ENCODE peak calls at places on chromosomes 13 and 19, in nine cellular contexts. One of them, this sample, is unnamed.

GRCh38 chr13:42028113-42028799 is 20.2 kb upstream of the DGKH start:
- DNase-seq in HL-60: no peak
- DNase-seq in T-helper 17 cell: no peak
- DNase-seq in GM12865: no peak
- DNase-seq in germinal center: no peak
- DNase-seq in stimulated activated CD4-positive, alpha-beta T cell treated with anti-CD3 and anti-CD28 coated beads, Interleukin-1b, Interleukin-23, amount 100 ng/mL, for 24 hours: no peak
- DNase-seq in amygdala: no peak
- DNase-seq in stimulated activated CD8-positive, alpha-beta memory T cell treated with anti-CD3 and anti-CD28 coated beads, Interleukin-4, amount 100 ng/mL, for 4 hours: no peak
- DNase-seq in pancreas: no peak
- DNase-seq in this sample: no peak

GRCh38 chr13:106153041-106153440 is 382.4 kb downstream of the EFNB2 start:
- DNase-seq in pancreas: no peak
- DNase-seq in germinal center: no peak
- DNase-seq in HL-60: no peak
- DNase-seq in GM12865: no peak
- DNase-seq in T-helper 17 cell: no peak
- DNase-seq in stimulated activated CD8-positive, alpha-beta memory T cell treated with anti-CD3 and anti-CD28 coated beads, Interleukin-4, amount 100 ng/mL, for 4 hours: no peak
- DNase-seq in amygdala: no peak
- DNase-seq in stimulated activated CD4-positive, alpha-beta T cell treated with anti-CD3 and anti-CD28 coated beads, Interleukin-1b, Interleukin-23, amount 100 ng/mL, for 24 hours: no peak
- DNase-seq in this sample: no peak

GRCh38 chr19:3269972-3270667 is 45.7 kb downstream of the CELF5 start:
- DNase-seq in HL-60: no peak
- DNase-seq in stimulated activated CD8-positive, alpha-beta memory T cell treated with anti-CD3 and anti-CD28 coated beads, Interleukin-4, amount 100 ng/mL, for 4 hours: no peak
- DNase-seq in GM12865: no peak
- DNase-seq in amygdala: no peak
- DNase-seq in stimulated activated CD4-positive, alpha-beta T cell treated with anti-CD3 and anti-CD28 coated beads, Interleukin-1b, Interleukin-23, amount 100 ng/mL, for 24 hours: no peak
- DNase-seq in T-helper 17 cell: no peak
- DNase-seq in pancreas: no peak
- DNase-seq in germinal center: no peak
- DNase-seq in this sample: no peak

GRCh38 chr13:110136660-110137585 is 170.0 kb downstream of the COL4A1 start:
- DNase-seq in T-helper 17 cell: no peak
- DNase-seq in amygdala: peak; percentile 26
- DNase-seq in stimulated activated CD8-positive, alpha-beta memory T cell treated with anti-CD3 and anti-CD28 coated beads, Interleukin-4, amount 100 ng/mL, for 4 hours: no peak
- DNase-seq in GM12865: peak; percentile 44
- DNase-seq in germinal center: no peak
- DNase-seq in pancreas: no peak
- DNase-seq in stimulated activated CD4-positive, alpha-beta T cell treated with anti-CD3 and anti-CD28 coated beads, Interleukin-1b, Interleukin-23, amount 100 ng/mL, for 24 hours: no peak
- DNase-seq in HL-60: no peak
- DNase-seq in this sample: no peak

GRCh38 chr19:55297267-55297666 is 13.5 kb downstream of the BRSK1 start:
- DNase-seq in stimulated activated CD4-positive, alpha-beta T cell treated with anti-CD3 and anti-CD28 coated beads, Interleukin-1b, Interleukin-23, amount 100 ng/mL, for 24 hours: no peak
- DNase-seq in T-helper 17 cell: no peak
- DNase-seq in amygdala: no peak
- DNase-seq in stimulated activated CD8-positive, alpha-beta memory T cell treated with anti-CD3 and anti-CD28 coated beads, Interleukin-4, amount 100 ng/mL, for 4 hours: no peak
- DNase-seq in pancreas: no peak
- DNase-seq in GM12865: no peak
- DNase-seq in HL-60: peak; percentile 24
- DNase-seq in germinal center: no peak
- DNase-seq in this sample: no peak

GRCh38 chr13:65530688-65531087 is 1699.4 kb downstream of the PCDH9 start:
- DNase-seq in HL-60: no peak
- DNase-seq in stimulated activated CD8-positive, alpha-beta memory T cell treated with anti-CD3 and anti-CD28 coated beads, Interleukin-4, amount 100 ng/mL, for 4 hours: no peak
- DNase-seq in stimulated activated CD4-positive, alpha-beta T cell treated with anti-CD3 and anti-CD28 coated beads, Interleukin-1b, Interleukin-23, amount 100 ng/mL, for 24 hours: no peak
- DNase-seq in amygdala: no peak
- DNase-seq in GM12865: no peak
- DNase-seq in pancreas: no peak
- DNase-seq in germinal center: no peak
- DNase-seq in T-helper 17 cell: no peak
- DNase-seq in this sample: no peak

GRCh38 chr19:604355-604754 is 14.7 kb downstream of the HCN2 start:
- DNase-seq in GM12865: peak; percentile 65
- DNase-seq in germinal center: peak; percentile 56
- DNase-seq in T-helper 17 cell: no peak
- DNase-seq in amygdala: no peak
- DNase-seq in stimulated activated CD8-positive, alpha-beta memory T cell treated with anti-CD3 and anti-CD28 coated beads, Interleukin-4, amount 100 ng/mL, for 4 hours: no peak
- DNase-seq in pancreas: no peak
- DNase-seq in stimulated activated CD4-positive, alpha-beta T cell treated with anti-CD3 and anti-CD28 coated beads, Interleukin-1b, Interleukin-23, amount 100 ng/mL, for 24 hours: no peak
- DNase-seq in HL-60: peak; percentile 18
- DNase-seq in this sample: no peak

GRCh38 chr13:98214008-98214643 is 37.1 kb upstream of the RNF113B start:
- DNase-seq in stimulated activated CD8-positive, alpha-beta memory T cell treated with anti-CD3 and anti-CD28 coated beads, Interleukin-4, amount 100 ng/mL, for 4 hours: no peak
- DNase-seq in germinal center: no peak
- DNase-seq in T-helper 17 cell: no peak
- DNase-seq in HL-60: no peak
- DNase-seq in GM12865: no peak
- DNase-seq in stimulated activated CD4-positive, alpha-beta T cell treated with anti-CD3 and anti-CD28 coated beads, Interleukin-1b, Interleukin-23, amount 100 ng/mL, for 24 hours: no peak
- DNase-seq in amygdala: no peak
- DNase-seq in pancreas: peak; percentile 20
- DNase-seq in this sample: no peak

GRCh38 chr13:98060282-98060681 is 82.6 kb upstream of the FARP1 start:
- DNase-seq in amygdala: no peak
- DNase-seq in GM12865: no peak
- DNase-seq in germinal center: no peak
- DNase-seq in stimulated activated CD8-positive, alpha-beta memory T cell treated with anti-CD3 and anti-CD28 coated beads, Interleukin-4, amount 100 ng/mL, for 4 hours: no peak
- DNase-seq in T-helper 17 cell: no peak
- DNase-seq in stimulated activated CD4-positive, alpha-beta T cell treated with anti-CD3 and anti-CD28 coated beads, Interleukin-1b, Interleukin-23, amount 100 ng/mL, for 24 hours: no peak
- DNase-seq in HL-60: no peak
- DNase-seq in pancreas: no peak
- DNase-seq in this sample: no peak

GRCh38 chr13:31208554-31209122 is 8.9 kb downstream of the B3GLCT start:
- DNase-seq in amygdala: no peak
- DNase-seq in GM12865: no peak
- DNase-seq in stimulated activated CD4-positive, alpha-beta T cell treated with anti-CD3 and anti-CD28 coated beads, Interleukin-1b, Interleukin-23, amount 100 ng/mL, for 24 hours: no peak
- DNase-seq in HL-60: no peak
- DNase-seq in germinal center: no peak
- DNase-seq in stimulated activated CD8-positive, alpha-beta memory T cell treated with anti-CD3 and anti-CD28 coated beads, Interleukin-4, amount 100 ng/mL, for 4 hours: no peak
- DNase-seq in T-helper 17 cell: no peak
- DNase-seq in pancreas: no peak
- DNase-seq in this sample: no peak

GRCh38 chr13:65585346-65585745 is 1644.8 kb downstream of the PCDH9 start:
- DNase-seq in T-helper 17 cell: no peak
- DNase-seq in HL-60: no peak
- DNase-seq in stimulated activated CD8-positive, alpha-beta memory T cell treated with anti-CD3 and anti-CD28 coated beads, Interleukin-4, amount 100 ng/mL, for 4 hours: no peak
- DNase-seq in amygdala: no peak
- DNase-seq in stimulated activated CD4-positive, alpha-beta T cell treated with anti-CD3 and anti-CD28 coated beads, Interleukin-1b, Interleukin-23, amount 100 ng/mL, for 24 hours: no peak
- DNase-seq in germinal center: no peak
- DNase-seq in GM12865: no peak
- DNase-seq in pancreas: no peak
- DNase-seq in this sample: no peak

GRCh38 chr13:50842246-50842645 is 1.2 kb downstream of the DLEU7 start:
- DNase-seq in amygdala: no peak
- DNase-seq in stimulated activated CD8-positive, alpha-beta memory T cell treated with anti-CD3 and anti-CD28 coated beads, Interleukin-4, amount 100 ng/mL, for 4 hours: no peak
- DNase-seq in stimulated activated CD4-positive, alpha-beta T cell treated with anti-CD3 and anti-CD28 coated beads, Interleukin-1b, Interleukin-23, amount 100 ng/mL, for 24 hours: no peak
- DNase-seq in pancreas: no peak
- DNase-seq in HL-60: no peak
- DNase-seq in GM12865: no peak
- DNase-seq in germinal center: no peak
- DNase-seq in T-helper 17 cell: no peak
- DNase-seq in this sample: no peak

GRCh38 chr13:50198508-50198907 is 183.3 kb downstream of the KCNRG start:
- DNase-seq in HL-60: peak; percentile 80
- DNase-seq in stimulated activated CD8-positive, alpha-beta memory T cell treated with anti-CD3 and anti-CD28 coated beads, Interleukin-4, amount 100 ng/mL, for 4 hours: no peak
- DNase-seq in amygdala: no peak
- DNase-seq in pancreas: no peak
- DNase-seq in germinal center: no peak
- DNase-seq in stimulated activated CD4-positive, alpha-beta T cell treated with anti-CD3 and anti-CD28 coated beads, Interleukin-1b, Interleukin-23, amount 100 ng/mL, for 24 hours: no peak
- DNase-seq in GM12865: no peak
- DNase-seq in T-helper 17 cell: no peak
- DNase-seq in this sample: no peak

GRCh38 chr13:113140677-113141590 is 17.5 kb upstream of the PROZ start:
- DNase-seq in pancreas: no peak
- DNase-seq in HL-60: no peak
- DNase-seq in amygdala: no peak
- DNase-seq in germinal center: no peak
- DNase-seq in T-helper 17 cell: no peak
- DNase-seq in stimulated activated CD8-positive, alpha-beta memory T cell treated with anti-CD3 and anti-CD28 coated beads, Interleukin-4, amount 100 ng/mL, for 4 hours: no peak
- DNase-seq in GM12865: no peak
- DNase-seq in stimulated activated CD4-positive, alpha-beta T cell treated with anti-CD3 and anti-CD28 coated beads, Interleukin-1b, Interleukin-23, amount 100 ng/mL, for 24 hours: no peak
- DNase-seq in this sample: no peak

GRCh38 chr13:111897178-111897845 is 169.6 kb upstream of the SOX1 start:
- DNase-seq in germinal center: no peak
- DNase-seq in T-helper 17 cell: no peak
- DNase-seq in pancreas: no peak
- DNase-seq in amygdala: no peak
- DNase-seq in GM12865: no peak
- DNase-seq in stimulated activated CD8-positive, alpha-beta memory T cell treated with anti-CD3 and anti-CD28 coated beads, Interleukin-4, amount 100 ng/mL, for 4 hours: no peak
- DNase-seq in HL-60: no peak
- DNase-seq in stimulated activated CD4-positive, alpha-beta T cell treated with anti-CD3 and anti-CD28 coated beads, Interleukin-1b, Interleukin-23, amount 100 ng/mL, for 24 hours: no peak
- DNase-seq in this sample: no peak

GRCh38 chr19:55362174-55362989 is 678 bp downstream of the GARIN5B start:
- DNase-seq in germinal center: no peak
- DNase-seq in T-helper 17 cell: no peak
- DNase-seq in GM12865: no peak
- DNase-seq in stimulated activated CD8-positive, alpha-beta memory T cell treated with anti-CD3 and anti-CD28 coated beads, Interleukin-4, amount 100 ng/mL, for 4 hours: no peak
- DNase-seq in amygdala: no peak
- DNase-seq in HL-60: no peak
- DNase-seq in stimulated activated CD4-positive, alpha-beta T cell treated with anti-CD3 and anti-CD28 coated beads, Interleukin-1b, Interleukin-23, amount 100 ng/mL, for 24 hours: no peak
- DNase-seq in pancreas: no peak
- DNase-seq in this sample: no peak

GRCh38 chr19:43699506-43700367 is 16.1 kb upstream of the IRGC start:
- DNase-seq in stimulated activated CD4-positive, alpha-beta T cell treated with anti-CD3 and anti-CD28 coated beads, Interleukin-1b, Interleukin-23, amount 100 ng/mL, for 24 hours: no peak
- DNase-seq in pancreas: no peak
- DNase-seq in GM12865: no peak
- DNase-seq in amygdala: no peak
- DNase-seq in HL-60: no peak
- DNase-seq in stimulated activated CD8-positive, alpha-beta memory T cell treated with anti-CD3 and anti-CD28 coated beads, Interleukin-4, amount 100 ng/mL, for 4 hours: no peak
- DNase-seq in germinal center: no peak
- DNase-seq in T-helper 17 cell: no peak
- DNase-seq in this sample: no peak

GRCh38 chr19:45161715-45162463 is 1.1 kb upstream of the NKPD1 start:
- DNase-seq in stimulated activated CD4-positive, alpha-beta T cell treated with anti-CD3 and anti-CD28 coated beads, Interleukin-1b, Interleukin-23, amount 100 ng/mL, for 24 hours: no peak
- DNase-seq in stimulated activated CD8-positive, alpha-beta memory T cell treated with anti-CD3 and anti-CD28 coated beads, Interleukin-4, amount 100 ng/mL, for 4 hours: no peak
- DNase-seq in amygdala: no peak
- DNase-seq in pancreas: no peak
- DNase-seq in germinal center: no peak
- DNase-seq in T-helper 17 cell: no peak
- DNase-seq in GM12865: no peak
- DNase-seq in HL-60: no peak
- DNase-seq in this sample: no peak

GRCh38 chr13:100244431-100244830 is 155.5 kb downstream of the PCCA start:
- DNase-seq in pancreas: no peak
- DNase-seq in stimulated activated CD8-positive, alpha-beta memory T cell treated with anti-CD3 and anti-CD28 coated beads, Interleukin-4, amount 100 ng/mL, for 4 hours: no peak
- DNase-seq in stimulated activated CD4-positive, alpha-beta T cell treated with anti-CD3 and anti-CD28 coated beads, Interleukin-1b, Interleukin-23, amount 100 ng/mL, for 24 hours: no peak
- DNase-seq in germinal center: no peak
- DNase-seq in amygdala: no peak
- DNase-seq in HL-60: no peak
- DNase-seq in GM12865: no peak
- DNase-seq in T-helper 17 cell: no peak
- DNase-seq in this sample: no peak

This sample was measured in activated CD8-positive, alpha-beta memory T cell treated with anti-CD3 and anti-CD28 coated beads for 4 hours.